ENCODE peak calls at places on chromosome 15, in eight cellular contexts. One of them, this sample, is unnamed.

GRCh38 chr15:91223902-91224301 is 123.8 kb downstream of the SV2B start:
- DNase-seq in progenitor cell of endocrine pancreas: no peak
- DNase-seq in NCI-H1105 treated with DMSO at 0.1 percent for 48 hours: no peak
- DNase-seq in NCI-H1694: no peak
- DNase-seq in activated CD4-positive, alpha-beta T cell treated with anti-CD3 and anti-CD28 coated beads, Interleukin-2, amount 10 ng/mL, durations not matched to agents 24 days and 14 days: no peak
- DNase-seq in AG09309: no peak
- DNase-seq in effector memory CD4-positive, alpha-beta T cell: no peak
- DNase-seq in NCI-H2081: peak
- DNase-seq in this sample: no peak

GRCh38 chr15:70504305-70504951 is 258.9 kb downstream of the UACA start:
- DNase-seq in effector memory CD4-positive, alpha-beta T cell: no peak
- DNase-seq in progenitor cell of endocrine pancreas: no peak
- DNase-seq in AG09309: no peak
- DNase-seq in NCI-H1105 treated with DMSO at 0.1 percent for 48 hours: no peak
- DNase-seq in activated CD4-positive, alpha-beta T cell treated with anti-CD3 and anti-CD28 coated beads, Interleukin-2, amount 10 ng/mL, durations not matched to agents 24 days and 14 days: peak
- DNase-seq in NCI-H2081: no peak
- DNase-seq in NCI-H1694: no peak
- DNase-seq in this sample: no peak

GRCh38 chr15:77329202-77329601 is 90.7 kb downstream of the PEAK1 start:
- DNase-seq in activated CD4-positive, alpha-beta T cell treated with anti-CD3 and anti-CD28 coated beads, Interleukin-2, amount 10 ng/mL, durations not matched to agents 24 days and 14 days: no peak
- DNase-seq in AG09309: no peak
- DNase-seq in NCI-H1105 treated with DMSO at 0.1 percent for 48 hours: no peak
- DNase-seq in NCI-H2081: no peak
- DNase-seq in effector memory CD4-positive, alpha-beta T cell: no peak
- DNase-seq in NCI-H1694: no peak
- DNase-seq in progenitor cell of endocrine pancreas: no peak
- DNase-seq in this sample: no peak

GRCh38 chr15:26842391-26842790 is 24.5 kb upstream of the GABRA5 start:
- DNase-seq in NCI-H1105 treated with DMSO at 0.1 percent for 48 hours: no peak
- DNase-seq in NCI-H1694: no peak
- DNase-seq in AG09309: no peak
- DNase-seq in NCI-H2081: no peak
- DNase-seq in effector memory CD4-positive, alpha-beta T cell: no peak
- DNase-seq in activated CD4-positive, alpha-beta T cell treated with anti-CD3 and anti-CD28 coated beads, Interleukin-2, amount 10 ng/mL, durations not matched to agents 24 days and 14 days: no peak
- DNase-seq in progenitor cell of endocrine pancreas: no peak
- DNase-seq in this sample: no peak

GRCh38 chr15:32904448-32904847 is 186.6 kb downstream of the GREM1 start:
- DNase-seq in progenitor cell of endocrine pancreas: no peak
- DNase-seq in NCI-H1105 treated with DMSO at 0.1 percent for 48 hours: no peak
- DNase-seq in activated CD4-positive, alpha-beta T cell treated with anti-CD3 and anti-CD28 coated beads, Interleukin-2, amount 10 ng/mL, durations not matched to agents 24 days and 14 days: no peak
- DNase-seq in AG09309: no peak
- DNase-seq in NCI-H2081: no peak
- DNase-seq in effector memory CD4-positive, alpha-beta T cell: no peak
- DNase-seq in NCI-H1694: no peak
- DNase-seq in this sample: no peak

GRCh38 chr15:99365232-99365631 is 114.0 kb downstream of the LRRC28 start:
- DNase-seq in AG09309: no peak
- DNase-seq in NCI-H1105 treated with DMSO at 0.1 percent for 48 hours: no peak
- DNase-seq in activated CD4-positive, alpha-beta T cell treated with anti-CD3 and anti-CD28 coated beads, Interleukin-2, amount 10 ng/mL, durations not matched to agents 24 days and 14 days: no peak
- DNase-seq in NCI-H2081: no peak
- DNase-seq in progenitor cell of endocrine pancreas: no peak
- DNase-seq in effector memory CD4-positive, alpha-beta T cell: no peak
- DNase-seq in NCI-H1694: no peak
- DNase-seq in this sample: no peak

GRCh38 chr15:49315543-49315942 is 107.5 kb upstream of the FGF7 start:
- DNase-seq in AG09309: no peak
- DNase-seq in effector memory CD4-positive, alpha-beta T cell: no peak
- DNase-seq in NCI-H2081: no peak
- DNase-seq in activated CD4-positive, alpha-beta T cell treated with anti-CD3 and anti-CD28 coated beads, Interleukin-2, amount 10 ng/mL, durations not matched to agents 24 days and 14 days: no peak
- DNase-seq in progenitor cell of endocrine pancreas: no peak
- DNase-seq in NCI-H1694: no peak
- DNase-seq in NCI-H1105 treated with DMSO at 0.1 percent for 48 hours: no peak
- DNase-seq in this sample: no peak

GRCh38 chr15:80706161-80706560 is 11.1 kb downstream of the ABHD17C start:
- DNase-seq in NCI-H1105 treated with DMSO at 0.1 percent for 48 hours: peak
- DNase-seq in effector memory CD4-positive, alpha-beta T cell: no peak
- DNase-seq in progenitor cell of endocrine pancreas: no peak
- DNase-seq in NCI-H1694: no peak
- DNase-seq in activated CD4-positive, alpha-beta T cell treated with anti-CD3 and anti-CD28 coated beads, Interleukin-2, amount 10 ng/mL, durations not matched to agents 24 days and 14 days: no peak
- DNase-seq in NCI-H2081: peak
- DNase-seq in AG09309: no peak
- DNase-seq in this sample: no peak

GRCh38 chr15:48775556-48775955 is 35.3 kb downstream of the CEP152 start:
- DNase-seq in NCI-H1105 treated with DMSO at 0.1 percent for 48 hours: no peak
- DNase-seq in activated CD4-positive, alpha-beta T cell treated with anti-CD3 and anti-CD28 coated beads, Interleukin-2, amount 10 ng/mL, durations not matched to agents 24 days and 14 days: no peak
- DNase-seq in NCI-H1694: no peak
- DNase-seq in AG09309: no peak
- DNase-seq in NCI-H2081: no peak
- DNase-seq in progenitor cell of endocrine pancreas: no peak
- DNase-seq in effector memory CD4-positive, alpha-beta T cell: no peak
- DNase-seq in this sample: no peak

GRCh38 chr15:38844683-38845195 is 280.1 kb upstream of the RASGRP1 start:
- DNase-seq in AG09309: no peak
- DNase-seq in NCI-H2081: no peak
- DNase-seq in NCI-H1694: no peak
- DNase-seq in effector memory CD4-positive, alpha-beta T cell: no peak
- DNase-seq in progenitor cell of endocrine pancreas: no peak
- DNase-seq in activated CD4-positive, alpha-beta T cell treated with anti-CD3 and anti-CD28 coated beads, Interleukin-2, amount 10 ng/mL, durations not matched to agents 24 days and 14 days: no peak
- DNase-seq in NCI-H1105 treated with DMSO at 0.1 percent for 48 hours: no peak
- DNase-seq in this sample: no peak

GRCh38 chr15:64732156-64732860 is 43.1 kb downstream of the RBPMS2 start:
- DNase-seq in NCI-H1694: no peak
- DNase-seq in NCI-H2081: no peak
- DNase-seq in effector memory CD4-positive, alpha-beta T cell: no peak
- DNase-seq in activated CD4-positive, alpha-beta T cell treated with anti-CD3 and anti-CD28 coated beads, Interleukin-2, amount 10 ng/mL, durations not matched to agents 24 days and 14 days: no peak
- DNase-seq in progenitor cell of endocrine pancreas: no peak
- DNase-seq in AG09309: no peak
- DNase-seq in NCI-H1105 treated with DMSO at 0.1 percent for 48 hours: no peak
- DNase-seq in this sample: no peak

GRCh38 chr15:62391565-62392262 is 226.6 kb upstream of the C2CD4B start:
- DNase-seq in activated CD4-positive, alpha-beta T cell treated with anti-CD3 and anti-CD28 coated beads, Interleukin-2, amount 10 ng/mL, durations not matched to agents 24 days and 14 days: peak
- DNase-seq in effector memory CD4-positive, alpha-beta T cell: no peak
- DNase-seq in progenitor cell of endocrine pancreas: peak
- DNase-seq in AG09309: no peak
- DNase-seq in NCI-H2081: peak
- DNase-seq in NCI-H1105 treated with DMSO at 0.1 percent for 48 hours: peak
- DNase-seq in NCI-H1694: no peak
- DNase-seq in this sample: no peak

GRCh38 chr15:74978503-74978902 is 16.9 kb upstream of the SCAMP5 start:
- DNase-seq in effector memory CD4-positive, alpha-beta T cell: no peak
- DNase-seq in AG09309: no peak
- DNase-seq in NCI-H2081: no peak
- DNase-seq in progenitor cell of endocrine pancreas: no peak
- DNase-seq in NCI-H1105 treated with DMSO at 0.1 percent for 48 hours: no peak
- DNase-seq in NCI-H1694: no peak
- DNase-seq in activated CD4-positive, alpha-beta T cell treated with anti-CD3 and anti-CD28 coated beads, Interleukin-2, amount 10 ng/mL, durations not matched to agents 24 days and 14 days: no peak
- DNase-seq in this sample: no peak

GRCh38 chr15:31082771-31083393 is 18.6 kb downstream of the TRPM1 start:
- DNase-seq in activated CD4-positive, alpha-beta T cell treated with anti-CD3 and anti-CD28 coated beads, Interleukin-2, amount 10 ng/mL, durations not matched to agents 24 days and 14 days: no peak
- DNase-seq in effector memory CD4-positive, alpha-beta T cell: no peak
- DNase-seq in NCI-H2081: no peak
- DNase-seq in AG09309: no peak
- DNase-seq in NCI-H1694: no peak
- DNase-seq in NCI-H1105 treated with DMSO at 0.1 percent for 48 hours: no peak
- DNase-seq in progenitor cell of endocrine pancreas: no peak
- DNase-seq in this sample: no peak